ENCODE peak calls at places on chromosomes 7 and 10, in six cellular contexts. X, I, J, Y, Q and T are unnamed samples.

GRCh38 chr10:124952123-124952522 is 10.2 kb downstream of the ZRANB1 start:
- DNase-seq in X (no peak), I (no peak), J (no peak), Y (no peak), Q (no peak), T (no peak)

GRCh38 chr10:78177431-78178185 is 143.9 kb downstream of the RPS24 start:
- DNase-seq in X (no peak), I (no peak), J (no peak), Y (no peak), Q (no peak), T (no peak)

GRCh38 chr7:120445276-120445675 is 172.3 kb downstream of the KCND2 start:
- DNase-seq in X (no peak), I (no peak), J (no peak), Y (no peak), Q (no peak), T (no peak)

GRCh38 chr10:132329565-132330485 is 2.2 kb upstream of the LRRC27 start:
- DNase-seq in X (no peak), I (no peak), J (no peak), Y (no peak), Q (no peak), T (no peak)

GRCh38 chr7:131898418-131898817 is 342.0 kb upstream of the PODXL start:
- DNase-seq in X (peak), I (no peak), J (no peak), Y (no peak), Q (no peak), T (no peak)

GRCh38 chr10:52266858-52267257 is 47.2 kb upstream of the DKK1 start:
- DNase-seq in X (no peak), I (no peak), J (no peak), Y (no peak), Q (no peak), T (no peak)

GRCh38 chr10:124903119-124903518 is 38.8 kb upstream of the ZRANB1 start:
- DNase-seq in X (no peak), I (no peak), J (no peak), Y (no peak), Q (no peak), T (peak)

GRCh38 chr7:55509322-55509721 is 63.0 kb downstream of the VOPP1 start:
- DNase-seq in X (no peak), I (no peak), J (no peak), Y (no peak), Q (no peak), T (peak)

GRCh38 chr7:37758467-37758866 is 74.9 kb downstream of the GPR141 start:
- DNase-seq in X (no peak), I (no peak), J (no peak), Y (no peak), Q (no peak), T (no peak)

GRCh38 chr10:19853839-19854238 is 37.6 kb downstream of the PLXDC2 start:
- DNase-seq in X (no peak), I (no peak), J (peak), Y (no peak), Q (no peak), T (no peak)

GRCh38 chr7:140059288-140060242 is 3.2 kb downstream of the PARP12 start:
- DNase-seq in X (no peak), I (no peak), J (peak), Y (no peak), Q (peak), T (peak)

GRCh38 chr7:24328050-24328449 is 44.1 kb downstream of the NPY start:
- DNase-seq in X (no peak), I (no peak), J (no peak), Y (no peak), Q (no peak), T (no peak)

GRCh38 chr7:99489235-99489634 is 10.8 kb downstream of the ZNF394 start:
- DNase-seq in X (no peak), I (no peak), J (no peak), Y (no peak), Q (no peak), T (no peak)

GRCh38 chr7:41503438-41503837 is 199.5 kb downstream of the INHBA start:
- DNase-seq in X (no peak), I (no peak), J (no peak), Y (no peak), Q (no peak), T (no peak)

GRCh38 chr7:127822822-127823508 is 171.0 kb downstream of the SND1 start:
- DNase-seq in X (no peak), I (no peak), J (no peak), Y (peak), Q (no peak), T (no peak)

GRCh38 chr7:2034291-2035201 is 198.2 kb downstream of the MAD1L1 start:
- DNase-seq in X (no peak), I (peak), J (peak), Y (no peak), Q (no peak), T (no peak)

GRCh38 chr7:130430841-130431713 is 9.7 kb downstream of the CEP41 start:
- DNase-seq in X (no peak), I (no peak), J (no peak), Y (no peak), Q (no peak), T (no peak)

GRCh38 chr10:124224331-124225028 is 131.1 kb upstream of the CHST15 start:
- DNase-seq in X (no peak), I (no peak), J (no peak), Y (no peak), Q (no peak), T (no peak)

GRCh38 chr10:97520978-97521761 is 22.4 kb downstream of the UBTD1 start:
- DNase-seq in X (no peak), I (no peak), J (no peak), Y (no peak), Q (no peak), T (no peak)

GRCh38 chr10:2980791-2981360 is 86.5 kb upstream of the PFKP start:
- DNase-seq in X (no peak), I (no peak), J (no peak), Y (no peak), Q (no peak), T (no peak)

GRCh38 chr10:79348640-79348988 is 1.3 kb downstream of the PPIF start:
- DNase-seq in X (no peak), I (no peak), J (no peak), Y (no peak), Q (no peak), T (peak)

GRCh38 chr10:71333154-71333887 is 14.3 kb downstream of the SLC29A3 start:
- DNase-seq in X (peak), I (no peak), J (no peak), Y (no peak), Q (no peak), T (no peak)